ENCODE peak calls at places on chromosomes 12 and 14, in nine cellular contexts. One of them, this sample, is unnamed. For H3K36me3, the result is how much of the 10 kb centered on the place peaks cover.

GRCh38 chr14:70397746-70398145 is 19.1 kb downstream of the SYNJ2BP start:
- DNase-seq in IMR-90: no peak
- DNase-seq in GM12878: no peak
- DNase-seq in esophagus squamous epithelium: no peak
- DNase-seq in thyroid gland: no peak
- DNase-seq in stomach: no peak
- DNase-seq in HCT116: no peak
- DNase-seq in upper lobe of left lung: no peak
- DNase-seq in endothelial cell of umbilical vein: no peak
- DNase-seq in this sample: no peak

GRCh38 chr14:61122862-61123261 is 141.8 kb downstream of the SLC38A6 start:
- DNase-seq in IMR-90: no peak
- DNase-seq in GM12878: no peak
- DNase-seq in esophagus squamous epithelium: no peak
- DNase-seq in thyroid gland: no peak
- DNase-seq in stomach: no peak
- DNase-seq in HCT116: no peak
- DNase-seq in upper lobe of left lung: no peak
- DNase-seq in endothelial cell of umbilical vein: no peak
- DNase-seq in this sample: no peak

GRCh38 chr14:37340353-37340752 is 142.6 kb downstream of the MIPOL1 start:
- DNase-seq in IMR-90: no peak
- DNase-seq in GM12878: no peak
- DNase-seq in esophagus squamous epithelium: no peak
- DNase-seq in thyroid gland: no peak
- DNase-seq in stomach: no peak
- DNase-seq in HCT116: no peak
- DNase-seq in upper lobe of left lung: no peak
- DNase-seq in endothelial cell of umbilical vein: no peak
- DNase-seq in this sample: no peak

GRCh38 chr14:58907803-58908202 is 270.0 kb downstream of the DACT1 start:
- DNase-seq in IMR-90: peak
- DNase-seq in GM12878: no peak
- DNase-seq in esophagus squamous epithelium: no peak
- DNase-seq in thyroid gland: no peak
- DNase-seq in stomach: no peak
- DNase-seq in HCT116: no peak
- DNase-seq in upper lobe of left lung: no peak
- DNase-seq in endothelial cell of umbilical vein: no peak
- DNase-seq in this sample: no peak

GRCh38 chr12:74537126-74537706 is 419 bp upstream of the ATXN7L3B start:
- DNase-seq in IMR-90: peak
- DNase-seq in GM12878: peak
- DNase-seq in esophagus squamous epithelium: no peak
- DNase-seq in thyroid gland: no peak
- DNase-seq in stomach: no peak
- DNase-seq in HCT116: peak
- DNase-seq in upper lobe of left lung: no peak
- DNase-seq in endothelial cell of umbilical vein: no peak
- DNase-seq in this sample: no peak

GRCh38 chr12:77734489-77734888 is 96.2 kb upstream of the NAV3 start:
- DNase-seq in IMR-90: peak
- DNase-seq in GM12878: no peak
- DNase-seq in esophagus squamous epithelium: no peak
- DNase-seq in thyroid gland: no peak
- DNase-seq in stomach: no peak
- DNase-seq in HCT116: no peak
- DNase-seq in upper lobe of left lung: no peak
- DNase-seq in endothelial cell of umbilical vein: no peak
- DNase-seq in this sample: no peak

GRCh38 chr14:21023817-21024667 is 819 bp downstream of the NDRG2 start:
- DNase-seq in IMR-90: no peak
- DNase-seq in GM12878: no peak
- DNase-seq in esophagus squamous epithelium: no peak
- DNase-seq in thyroid gland: no peak
- DNase-seq in stomach: peak
- DNase-seq in HCT116: no peak
- DNase-seq in upper lobe of left lung: no peak
- DNase-seq in endothelial cell of umbilical vein: no peak
- DNase-seq in this sample: no peak

GRCh38 chr12:55699471-55700055 is 8.1 kb downstream of the ITGA7 start:
- DNase-seq in IMR-90: no peak
- DNase-seq in GM12878: no peak
- DNase-seq in esophagus squamous epithelium: no peak
- DNase-seq in thyroid gland: no peak
- DNase-seq in stomach: no peak
- DNase-seq in HCT116: no peak
- DNase-seq in upper lobe of left lung: no peak
- DNase-seq in endothelial cell of umbilical vein: no peak
- DNase-seq in this sample: no peak

GRCh38 chr12:67593871-67594330 is 54.6 kb upstream of the DYRK2 start:
- DNase-seq in IMR-90: no peak
- DNase-seq in GM12878: no peak
- DNase-seq in esophagus squamous epithelium: no peak
- DNase-seq in thyroid gland: no peak
- DNase-seq in stomach: no peak
- DNase-seq in HCT116: no peak
- DNase-seq in upper lobe of left lung: no peak
- DNase-seq in endothelial cell of umbilical vein: no peak
- DNase-seq in this sample: no peak

GRCh38 chr12:55955800-55956508 is 9.9 kb downstream of the PMEL start:
- DNase-seq in IMR-90: peak
- DNase-seq in GM12878: no peak
- DNase-seq in esophagus squamous epithelium: no peak
- DNase-seq in thyroid gland: peak
- DNase-seq in stomach: peak
- DNase-seq in HCT116: peak
- DNase-seq in upper lobe of left lung: no peak
- DNase-seq in endothelial cell of umbilical vein: peak
- DNase-seq in this sample: no peak

GRCh38 chr12:8697476-8698131 is at the start of gene RIMKLB:
- DNase-seq in IMR-90: peak
- DNase-seq in GM12878: no peak
- DNase-seq in esophagus squamous epithelium: peak
- DNase-seq in thyroid gland: peak
- DNase-seq in stomach: peak
- DNase-seq in HCT116: no peak
- DNase-seq in upper lobe of left lung: peak
- DNase-seq in endothelial cell of umbilical vein: peak
- DNase-seq in this sample: peak
- TF ChIP-seq POLR2A in IMR-90: peak
- TF ChIP-seq POLR2A in GM12878: peak
- TF ChIP-seq POLR2A in esophagus squamous epithelium: peak
- TF ChIP-seq POLR2A in thyroid gland: peak
- TF ChIP-seq POLR2A in stomach: no peak
- TF ChIP-seq POLR2A in HCT116: no peak
- TF ChIP-seq POLR2A in upper lobe of left lung: peak
- TF ChIP-seq POLR2A in endothelial cell of umbilical vein: no peak
- TF ChIP-seq POLR2A in this sample: peak

DNA sequence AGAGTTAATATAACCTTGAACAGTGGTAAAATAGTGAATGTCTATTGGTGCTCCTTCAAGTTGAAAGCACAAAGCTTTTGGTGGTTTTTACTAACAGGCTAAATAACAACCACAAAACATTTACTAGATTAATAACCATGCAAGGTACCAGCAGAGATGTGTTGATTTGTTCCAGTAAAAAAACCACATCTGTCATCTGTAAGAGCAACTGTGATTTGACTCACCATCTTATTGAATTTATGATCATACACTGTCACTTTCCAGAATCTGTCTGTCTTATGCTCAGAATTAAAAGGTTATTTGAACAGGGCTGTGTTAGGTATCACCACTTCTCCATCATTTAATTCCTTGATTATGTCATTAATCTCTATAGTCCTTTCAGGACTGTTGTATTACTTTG is 107.0 kb upstream of the PTHLH start:
- DNase-seq in IMR-90: no peak
- DNase-seq in GM12878: no peak
- DNase-seq in esophagus squamous epithelium: no peak
- DNase-seq in thyroid gland: no peak
- DNase-seq in stomach: no peak
- DNase-seq in HCT116: no peak
- DNase-seq in upper lobe of left lung: no peak
- DNase-seq in endothelial cell of umbilical vein: no peak
- DNase-seq in this sample: no peak
- H3K36me3 ChIP-seq in IMR-90: under half
- H3K36me3 ChIP-seq in GM12878: under half
- H3K36me3 ChIP-seq in esophagus squamous epithelium: under half
- H3K36me3 ChIP-seq in thyroid gland: under half
- H3K36me3 ChIP-seq in stomach: under half
- H3K36me3 ChIP-seq in HCT116: under half
- H3K36me3 ChIP-seq in upper lobe of left lung: under half
- H3K36me3 ChIP-seq in endothelial cell of umbilical vein: under half
- H3K36me3 ChIP-seq in this sample: under half

DNA sequence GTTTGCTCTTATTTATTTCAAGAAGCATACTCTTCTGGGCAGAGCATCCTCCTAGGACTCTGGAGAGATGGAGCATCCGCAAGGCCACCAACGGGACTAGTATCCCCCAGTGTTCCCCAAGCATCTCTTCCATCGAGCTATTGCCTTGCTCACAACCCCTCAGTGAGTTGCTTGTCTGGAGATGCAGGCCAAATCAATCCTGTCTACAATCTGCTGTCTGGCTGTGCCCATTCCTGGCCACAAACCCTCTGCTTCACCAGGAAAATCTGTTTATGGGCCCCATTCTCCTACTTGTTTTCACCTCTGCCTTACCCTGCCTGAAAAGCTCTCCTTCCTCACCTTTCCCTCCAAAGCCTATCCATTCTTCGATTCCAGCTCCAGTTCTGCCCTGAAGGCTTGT is 219.2 kb downstream of the CACNA1C start:
- DNase-seq in IMR-90: no peak
- DNase-seq in GM12878: no peak
- DNase-seq in esophagus squamous epithelium: no peak
- DNase-seq in thyroid gland: no peak
- DNase-seq in stomach: no peak
- DNase-seq in HCT116: no peak
- DNase-seq in upper lobe of left lung: no peak
- DNase-seq in endothelial cell of umbilical vein: no peak
- DNase-seq in this sample: no peak
- TF ChIP-seq POLR2A in IMR-90: no peak
- TF ChIP-seq POLR2A in GM12878: no peak
- TF ChIP-seq POLR2A in esophagus squamous epithelium: no peak
- TF ChIP-seq POLR2A in thyroid gland: no peak
- TF ChIP-seq POLR2A in stomach: no peak
- TF ChIP-seq POLR2A in HCT116: no peak
- TF ChIP-seq POLR2A in upper lobe of left lung: no peak
- TF ChIP-seq POLR2A in endothelial cell of umbilical vein: no peak
- TF ChIP-seq POLR2A in this sample: no peak

DNA sequence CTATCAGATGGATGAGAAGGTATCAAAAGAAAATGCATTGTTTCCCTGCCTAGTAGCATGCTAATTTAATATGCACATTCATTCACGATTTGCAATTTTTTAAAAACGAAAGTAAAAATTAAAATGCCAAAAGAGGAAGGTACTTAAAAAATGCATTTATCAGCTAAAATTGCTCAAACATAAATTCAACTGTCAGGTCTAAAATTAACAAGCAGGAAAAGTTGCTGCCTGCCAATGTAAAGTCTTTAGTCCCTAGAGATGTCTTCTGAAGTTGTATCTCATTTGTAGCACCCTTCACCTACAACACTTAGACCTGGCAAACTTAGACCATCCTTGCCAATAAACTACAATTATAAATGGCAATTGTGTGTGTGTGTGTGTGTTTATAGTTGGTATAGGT is 7.8 kb downstream of the ATF7 start:
- DNase-seq in IMR-90: no peak
- DNase-seq in GM12878: no peak
- DNase-seq in esophagus squamous epithelium: no peak
- DNase-seq in thyroid gland: no peak
- DNase-seq in stomach: no peak
- DNase-seq in HCT116: no peak
- DNase-seq in upper lobe of left lung: no peak
- DNase-seq in endothelial cell of umbilical vein: no peak
- DNase-seq in this sample: no peak
- H3K36me3 ChIP-seq in IMR-90: under half
- H3K36me3 ChIP-seq in GM12878: under half
- H3K36me3 ChIP-seq in esophagus squamous epithelium: under half
- H3K36me3 ChIP-seq in thyroid gland: under half
- H3K36me3 ChIP-seq in stomach: under half
- H3K36me3 ChIP-seq in HCT116: under half
- H3K36me3 ChIP-seq in upper lobe of left lung: under half
- H3K36me3 ChIP-seq in endothelial cell of umbilical vein: under half
- H3K36me3 ChIP-seq in this sample: under half